ENCODE peak calls at places on chromosomes 6 and 20, in five cellular contexts. F, E, H, P and W are unnamed samples.

GRCh38 chr6:89242574-89243330 is 25.6 kb upstream of the GABRR1 start:
- DNase-seq in F (no peak), E (no peak), H (no peak), P (peak; percentile 34), W (no peak)

GRCh38 chr6:137265574-137265973 is 46.4 kb upstream of the IFNGR1 start:
- DNase-seq in E (no peak), H (no peak), F (no peak), P (no peak), W (no peak)

GRCh38 chr20:32536861-32537656 is 48.1 kb downstream of the NOL4L start:
- DNase-seq in P (no peak), H (peak; percentile 66), E (peak; percentile 87), F (peak; percentile 93), W (no peak)

GRCh38 chr20:63059684-63060056 is 52.9 kb upstream of the BHLHE23 start:
- DNase-seq in H (no peak), E (no peak), F (no peak), P (no peak), W (no peak)

GRCh38 chr6:23654745-23655144 is 471.3 kb upstream of the NRSN1 start:
- DNase-seq in P (no peak), F (no peak), E (peak; percentile 83), H (no peak), W (no peak)

GRCh38 chr6:42050897-42051653 is 751 bp downstream of the TAF8 start:
- DNase-seq in P (no peak), E (no peak), H (no peak), F (no peak), W (no peak)

GRCh38 chr6:133726188-133726587 is 162.7 kb upstream of the TCF21 start:
- DNase-seq in P (no peak), F (no peak), H (no peak), E (no peak), W (no peak)

GRCh38 chr6:16358531-16359138 is 120.2 kb downstream of the GMPR start:
- DNase-seq in P (no peak), H (no peak), E (peak; percentile 66), F (no peak), W (no peak)

DNA sequence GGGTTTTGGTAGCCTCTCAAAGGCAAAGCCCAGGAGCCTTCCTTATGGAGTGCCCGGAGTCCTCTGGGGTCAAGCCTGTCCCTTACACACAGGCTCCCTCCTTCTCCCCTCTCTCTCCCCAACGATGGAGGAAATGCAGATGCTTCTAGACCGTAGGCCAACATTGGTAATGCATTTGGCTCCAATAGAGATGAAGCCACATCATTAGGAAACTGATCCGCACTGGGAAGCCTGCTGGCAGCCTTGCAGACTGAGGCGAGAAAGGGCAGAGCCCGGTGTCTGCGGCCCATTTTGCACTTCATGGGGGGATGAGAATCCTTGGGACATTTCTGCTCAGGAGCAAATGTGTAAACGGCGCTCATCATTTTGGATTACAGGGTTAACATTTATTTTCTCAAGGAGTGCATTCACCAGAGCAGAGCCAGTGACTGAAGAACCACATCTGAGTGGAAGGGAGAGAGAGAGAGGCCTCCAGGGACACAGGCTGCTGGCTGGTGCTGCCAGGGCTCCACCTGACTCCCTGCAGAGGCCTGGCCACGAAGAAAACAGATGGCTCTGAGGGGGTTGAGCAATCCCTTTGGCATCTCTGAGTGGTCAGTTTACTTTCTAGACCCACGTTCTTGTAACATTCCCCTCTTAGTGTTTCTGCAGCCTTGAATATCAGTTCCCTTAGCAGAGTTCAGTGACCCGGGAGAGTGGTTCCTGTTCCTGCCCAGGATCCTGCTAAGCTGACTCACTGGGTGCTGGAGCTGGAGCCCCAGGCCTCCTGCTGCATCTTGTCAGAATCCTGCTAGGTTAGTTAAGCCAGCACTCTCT is 4.4 kb upstream of the CST3 start:
- DNase-seq in P (peak; percentile 50), H (no peak), E (no peak), F (no peak), W (no peak)
- H3K27ac ChIP-seq in P (peak overlapping the region; percentile 47), H (no peak overlapping the region), E (no peak overlapping the region), F (no peak overlapping the region), W (peak overlapping the region; percentile 4)

GRCh38 chr6:26330835-26331808 is 33.9 kb upstream of the BTN3A2 start:
- DNase-seq in P (no peak), F (no peak), H (peak; percentile 31), E (peak; percentile 53), W (no peak)
- H3K27ac ChIP-seq in P (no peak overlapping the region), F (no peak overlapping the region), H (peak overlapping the region; percentile 41), E (no peak overlapping the region), W (peak overlapping the region; percentile 36)

GRCh38 chr6:160975111-160975510 is 16.5 kb upstream of the MAP3K4 start:
- DNase-seq in E (no peak), P (no peak), F (no peak), H (no peak), W (no peak)

GRCh38 chr6:160972111-160972510 is 19.5 kb upstream of the MAP3K4 start:
- DNase-seq in P (peak; percentile 90), H (no peak), E (no peak), F (no peak), W (peak; percentile 89)

GRCh38 chr6:160973311-160973710 is 18.3 kb upstream of the MAP3K4 start:
- DNase-seq in P (no peak), E (peak; percentile 23), F (no peak), H (no peak), W (no peak)

GRCh38 chr6:160973856-160974255 is 17.7 kb upstream of the MAP3K4 start:
- DNase-seq in P (peak; percentile 43), F (no peak), H (no peak), E (no peak), W (no peak)

DNA sequence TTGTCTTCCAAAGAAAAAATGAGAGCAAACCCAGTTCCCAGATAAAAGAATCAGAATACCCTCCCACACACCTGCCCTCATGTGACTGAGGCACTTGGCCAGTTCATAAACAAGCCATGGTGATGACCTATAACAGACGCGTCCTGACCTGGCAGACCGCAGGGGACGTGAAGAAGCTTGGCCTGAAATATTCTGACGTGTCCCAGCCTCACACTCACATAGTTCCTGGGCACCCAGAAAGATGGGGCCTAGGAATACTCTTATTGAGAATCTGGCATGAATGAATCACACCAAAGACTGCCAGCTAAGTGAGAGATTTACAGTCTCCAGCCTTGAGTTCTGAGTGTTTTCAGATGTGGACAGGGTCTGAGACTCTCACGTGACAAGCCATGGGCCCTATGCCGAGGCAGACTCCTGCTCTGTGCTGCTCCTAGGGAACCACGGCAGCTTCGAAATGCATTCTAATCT is 17.2 kb upstream of the MAP3K4 start:
- DNase-seq in H (no peak), F (no peak), P (peak; percentile 84), E (peak; percentile 55), W (peak; percentile 91)
- H3K27ac ChIP-seq in H (no peak overlapping the region), F (no peak overlapping the region), P (peak overlapping the region; percentile 90), E (no peak overlapping the region), W (peak overlapping the region; percentile 47)

GRCh38 chr6:146911635-146912034 is 292.6 kb upstream of the STXBP5 start:
- DNase-seq in H (no peak), P (no peak), F (no peak), E (no peak), W (no peak)

GRCh38 chr6:146910611-146911010 is 293.6 kb upstream of the STXBP5 start:
- DNase-seq in E (no peak), F (no peak), H (no peak), P (no peak), W (no peak)

GRCh38 chr6:146913842-146914562 is 290.2 kb upstream of the STXBP5 start:
- DNase-seq in H (no peak), P (peak; percentile 97), E (peak; percentile 34), F (peak; percentile 80), W (peak; percentile 52)

GRCh38 chr6:146914563-146915483 is 289.4 kb upstream of the STXBP5 start:
- DNase-seq in H (no peak), P (peak; percentile 88), E (no peak), F (no peak), W (peak; percentile 33)

DNA sequence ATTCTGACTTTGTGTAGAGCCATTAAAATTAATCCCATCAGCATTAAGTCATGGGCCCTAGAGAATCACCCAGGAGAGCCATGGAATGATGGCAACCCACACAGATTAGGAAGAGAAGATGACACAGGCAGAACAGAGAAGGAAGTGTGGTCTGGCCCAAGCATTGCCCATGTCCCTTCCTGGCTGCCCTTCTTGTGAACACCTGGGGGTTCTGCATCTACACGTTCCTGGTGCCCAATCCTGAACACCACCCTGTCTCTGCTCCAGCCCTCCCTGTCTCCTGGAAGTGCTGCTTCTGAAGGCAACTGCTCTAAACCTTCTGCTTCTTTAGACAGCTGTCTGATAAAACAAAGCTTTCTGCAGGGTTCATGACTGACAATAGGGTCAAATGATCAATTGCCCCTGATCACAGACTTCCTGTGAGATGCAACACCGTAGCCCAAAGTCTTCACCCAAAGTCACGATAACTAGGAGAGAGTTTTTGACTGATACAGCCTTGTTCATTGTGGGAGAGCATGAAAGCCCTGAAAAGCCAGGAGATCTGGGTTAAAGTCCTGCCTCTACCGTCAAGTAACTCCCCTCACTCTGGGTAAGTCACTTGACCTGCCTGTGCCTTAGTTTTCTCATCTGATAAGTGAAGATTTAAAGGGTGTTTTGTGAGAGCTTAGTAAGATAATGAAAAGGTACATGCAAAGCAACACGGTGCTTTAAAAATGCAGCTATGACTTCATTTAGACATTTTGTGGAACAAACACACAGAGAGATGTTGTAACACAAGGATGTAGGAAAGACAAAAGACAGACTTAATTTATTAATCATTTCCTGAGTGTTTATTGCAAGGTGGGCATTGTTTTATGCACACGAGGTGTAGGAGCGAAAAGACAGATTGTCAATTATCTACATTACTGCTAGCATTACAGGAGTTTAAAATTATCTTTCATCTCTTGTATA is 291.2 kb upstream of the STXBP5 start:
- DNase-seq in F (no peak), H (no peak), P (no peak), E (no peak), W (no peak)
- H3K27ac ChIP-seq in F (peak overlapping the region; percentile 64), H (peak overlapping the region; percentile 72), P (peak overlapping the region; percentile 78), E (peak overlapping the region; percentile 57), W (peak overlapping the region; percentile 97)

GRCh38 chr6:34600101-34600500 is 44.0 kb upstream of the SPDEF start:
- DNase-seq in P (no peak), H (no peak), E (no peak), F (no peak), W (no peak)
- H3K27ac ChIP-seq in P (no peak overlapping the region), H (no peak overlapping the region), E (no peak overlapping the region), F (no peak overlapping the region), W (no peak overlapping the region)

GRCh38 chr20:11205769-11206362 is 532.1 kb upstream of the JAG1 start:
- DNase-seq in F (no peak), E (no peak), P (no peak), H (no peak), W (no peak)
- H3K27ac ChIP-seq in F (no peak overlapping the region), E (no peak overlapping the region), P (no peak overlapping the region), H (no peak overlapping the region), W (peak overlapping the region; percentile 89)

DNA sequence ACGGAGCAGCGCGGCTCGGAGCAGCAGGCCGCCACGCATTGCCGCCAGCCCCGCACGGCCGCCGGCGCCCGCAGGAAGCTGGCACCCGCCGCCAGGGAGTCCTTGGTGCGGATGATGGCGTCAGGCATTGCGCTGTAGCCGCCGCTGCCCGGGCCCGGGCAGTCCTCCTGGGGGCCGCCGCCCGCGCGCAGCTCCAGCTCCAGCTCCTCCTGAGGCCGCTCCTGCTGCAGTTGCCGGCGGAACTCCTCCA is 638 bp downstream of the LRP11 start:
- DNase-seq in F (no peak), H (no peak), E (peak; percentile 34), P (no peak), W (no peak)
- H3K27ac ChIP-seq in F (peak overlapping the region; percentile 88), H (peak overlapping the region; percentile 45), E (peak overlapping the region; percentile 92), P (no peak overlapping the region), W (peak overlapping the region; percentile 92)